ENCODE peak calls at places on chromosome 3, in nine cellular contexts. H, P, M, Z, D, F, T, X and W are unnamed samples.

GRCh38 chr3:16663852-16664712 is 58.9 kb upstream of the DAZL start:
- DNase-seq in H (no peak), P (no peak), M (no peak), Z (no peak), D (no peak), F (no peak), T (no peak), X (no peak), W (no peak)

GRCh38 chr3:37546876-37547275 is 314.8 kb upstream of the CTDSPL start:
- DNase-seq in H (peak; percentile 59), P (no peak), M (peak; percentile 19), Z (no peak), D (no peak), F (no peak), T (peak; percentile 63), X (no peak), W (no peak)

GRCh38 chr3:34650131-34650530 is 851.7 kb downstream of the PDCD6IP start:
- DNase-seq in H (no peak), P (no peak), M (no peak), Z (no peak), D (no peak), F (no peak), T (no peak), X (no peak), W (no peak)

GRCh38 chr3:39501059-39501458 is 33.6 kb downstream of the MOBP start:
- DNase-seq in H (no peak), P (no peak), M (no peak), Z (no peak), D (no peak), F (no peak), T (no peak), X (no peak), W (no peak)

GRCh38 chr3:191148131-191148530 is 50.9 kb upstream of the OSTN start:
- DNase-seq in H (no peak), P (no peak), M (no peak), Z (no peak), D (no peak), F (no peak), T (no peak), X (no peak), W (no peak)

GRCh38 chr3:125165948-125166553 is 46.5 kb downstream of the SLC12A8 start:
- DNase-seq in H (no peak), P (no peak), M (no peak), Z (no peak), D (no peak), F (no peak), T (no peak), X (no peak), W (no peak)

GRCh38 chr3:198071602-198072285 is 111.7 kb downstream of the LMLN start:
- DNase-seq in H (no peak), P (no peak), M (peak; percentile 97), Z (no peak), D (no peak), F (no peak), T (no peak), X (no peak), W (no peak)

GRCh38 chr3:116444819-116445290 is 432 bp downstream of the LSAMP start:
- DNase-seq in H (peak; percentile 18), P (no peak), M (no peak), Z (no peak), D (no peak), F (no peak), T (no peak), X (peak; percentile 71), W (no peak)

GRCh38 chr3:171481011-171481410 is 20.8 kb upstream of the TNIK start:
- DNase-seq in H (no peak), P (no peak), M (no peak), Z (no peak), D (no peak), F (no peak), T (no peak), X (no peak), W (no peak)

GRCh38 chr3:140007946-140008692 is 73.1 kb downstream of the CLSTN2 start:
- DNase-seq in H (no peak), P (no peak), M (no peak), Z (no peak), D (no peak), F (no peak), T (no peak), X (no peak), W (no peak)

GRCh38 chr3:85360742-85361387 is 402.1 kb downstream of the CADM2 start:
- DNase-seq in H (no peak), P (no peak), M (peak; percentile 9), Z (peak; percentile 55), D (no peak), F (no peak), T (peak; percentile 51), X (no peak), W (peak; percentile 15)

DNA sequence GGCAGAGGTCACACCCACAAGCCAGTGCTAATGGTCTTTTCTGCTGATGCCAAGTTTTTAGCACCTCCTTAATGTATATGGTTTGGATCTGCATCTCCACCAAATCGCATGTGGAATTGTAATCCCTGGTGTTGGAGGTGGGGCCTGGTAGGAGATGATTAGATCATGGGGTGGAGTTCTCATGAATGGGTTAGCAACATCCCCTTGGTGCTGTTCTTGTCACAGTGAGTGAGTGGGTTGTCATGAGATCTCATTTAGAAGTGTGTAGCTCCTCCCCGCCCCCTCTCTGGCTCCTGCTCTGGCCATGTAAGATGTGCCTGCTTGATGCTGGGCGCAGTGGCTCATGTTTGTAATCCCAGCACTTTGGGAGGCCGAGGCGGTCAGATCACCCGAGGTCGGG is 37.3 kb upstream of the KLHL6 start:
- DNase-seq in H (no peak), P (no peak), M (no peak), Z (no peak), D (no peak), F (no peak), T (no peak), X (no peak), W (no peak)
- H3K4me3 ChIP-seq in H (no peak overlapping the region), P (no peak overlapping the region), M (no peak overlapping the region), Z (no peak overlapping the region), D (no peak overlapping the region), F (no peak overlapping the region), T (no peak overlapping the region), X (no peak overlapping the region), W (no peak overlapping the region)

GRCh38 chr3:42601898-42602581 is 1.6 kb downstream of the NKTR start:
- DNase-seq in H (no peak), P (no peak), M (peak; percentile 22), Z (no peak), D (no peak), F (no peak), T (no peak), X (no peak), W (no peak)

GRCh38 chr3:42600958-42601675 is 631 bp downstream of the NKTR start:
- DNase-seq in H (peak; percentile 67), P (no peak), M (peak; percentile 65), Z (peak; percentile 72), D (peak; percentile 61), F (peak; percentile 65), T (peak; percentile 72), X (peak; percentile 89), W (peak; percentile 43)

GRCh38 chr3:42602961-42603360 is 2.5 kb downstream of the NKTR start:
- DNase-seq in H (no peak), P (no peak), M (no peak), Z (no peak), D (no peak), F (no peak), T (no peak), X (no peak), W (no peak)

GRCh38 chr3:42595682-42596081 is 4.8 kb upstream of the NKTR start:
- DNase-seq in H (no peak), P (no peak), M (no peak), Z (no peak), D (no peak), F (no peak), T (no peak), X (no peak), W (no peak)

DNA sequence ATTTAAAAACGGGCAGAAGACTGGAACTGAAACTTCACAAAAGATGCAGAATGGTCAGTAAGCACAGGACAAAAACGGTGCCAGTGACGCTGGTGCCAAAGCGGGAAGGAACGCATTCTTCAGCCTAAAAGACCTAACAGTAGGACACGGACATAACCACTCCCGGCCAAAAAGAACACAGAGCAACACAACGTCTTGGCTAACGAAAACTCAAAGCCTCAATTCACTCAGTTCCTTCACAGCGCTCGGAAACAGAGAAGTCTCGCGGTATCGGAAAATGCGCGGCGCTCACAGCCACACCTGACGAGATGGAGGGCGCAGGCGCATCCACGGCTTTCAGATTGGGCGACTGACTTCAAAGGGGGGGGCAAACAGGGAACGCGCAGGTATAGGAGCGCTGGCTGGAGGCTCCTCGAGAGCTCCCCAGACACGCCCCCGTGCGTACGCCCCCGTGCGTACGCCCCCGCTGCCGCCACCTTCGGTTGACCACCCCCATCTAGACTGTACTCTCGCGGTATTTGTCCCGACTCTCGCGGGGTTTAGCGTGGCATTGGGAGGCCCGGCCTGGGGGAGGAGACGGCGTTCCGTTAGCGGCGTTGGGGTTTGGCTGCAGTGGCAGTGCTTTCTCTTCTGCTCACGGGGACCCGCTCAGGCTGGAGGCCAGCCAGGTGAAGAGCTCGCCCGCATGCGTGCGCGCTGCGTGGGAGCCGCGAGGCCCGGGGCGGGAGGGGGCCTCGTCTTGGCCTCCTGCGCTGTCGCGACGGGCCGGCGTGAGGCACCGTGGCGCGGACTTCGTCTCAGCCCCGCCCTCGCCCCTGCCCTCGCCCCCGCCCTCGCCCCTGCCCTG is at the start of gene NKTR:
- DNase-seq in H (peak; percentile 97), P (peak; percentile 91), M (peak; percentile 97), Z (peak; percentile 99), D (peak; percentile 97), F (peak; percentile 97), T (peak; percentile 99), X (peak; percentile 98), W (peak; percentile 97)
- TF ChIP-seq POLR2A in H (no peak), P (peak; percentile 91), M (peak; percentile 85), Z (peak; percentile 89), D (peak; percentile 91), F (peak; percentile 67), T (peak; percentile 89), X (peak; percentile 84), W (peak; percentile 90)

GRCh38 chr3:71554649-71555048 is 28.9 kb downstream of the FOXP1 start:
- DNase-seq in H (no peak), P (no peak), M (no peak), Z (no peak), D (no peak), F (no peak), T (no peak), X (no peak), W (no peak)
- H3K4me3 ChIP-seq in H (no peak overlapping the region), P (no peak overlapping the region), M (no peak overlapping the region), Z (no peak overlapping the region), D (no peak overlapping the region), F (no peak overlapping the region), T (no peak overlapping the region), X (no peak overlapping the region), W (no peak overlapping the region)

DNA sequence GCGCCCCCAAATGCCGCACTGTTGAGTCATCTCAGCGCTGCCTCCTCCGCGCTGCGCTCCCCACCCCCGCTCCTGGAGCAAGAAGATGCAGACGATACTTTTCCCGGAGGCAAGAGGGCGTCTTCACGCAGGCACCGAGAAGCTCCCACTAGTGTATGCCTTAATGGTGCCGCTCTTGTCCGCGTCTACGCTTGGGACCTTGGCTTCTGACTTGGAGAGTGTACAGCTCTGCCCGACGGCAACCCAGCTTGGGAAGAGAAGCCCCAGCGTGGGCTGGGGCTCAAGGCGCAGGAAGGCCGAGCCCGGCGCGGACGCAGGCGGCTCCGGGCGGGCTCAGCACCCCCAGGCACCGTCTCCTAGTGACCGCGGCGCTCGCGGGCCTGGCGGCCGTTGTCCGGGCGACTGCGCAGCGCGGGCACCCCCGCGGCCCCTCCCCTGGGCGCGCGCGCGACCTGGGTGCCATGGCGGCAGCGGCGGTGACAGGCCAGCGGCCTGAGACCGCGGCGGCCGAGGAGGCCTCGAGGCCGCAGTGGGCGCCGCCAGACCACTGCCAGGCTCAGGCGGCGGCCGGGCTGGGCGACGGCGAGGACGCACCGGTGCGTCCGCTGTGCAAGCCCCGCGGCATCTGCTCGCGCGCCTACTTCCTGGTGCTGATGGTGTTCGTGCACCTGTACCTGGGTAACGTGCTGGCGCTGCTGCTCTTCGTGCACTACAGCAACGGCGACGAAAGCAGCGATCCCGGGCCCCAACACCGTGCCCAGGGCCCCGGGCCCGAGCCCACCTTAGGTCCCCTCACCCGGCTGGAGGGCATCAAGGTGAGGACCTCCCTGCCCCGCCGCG is at the start of gene P4HTM:
- DNase-seq in H (peak; percentile 91), P (no peak), M (peak; percentile 93), Z (peak; percentile 87), D (peak; percentile 94), F (peak; percentile 78), T (peak; percentile 92), X (peak; percentile 97), W (peak; percentile 62)
- TF ChIP-seq POLR2A in H (no peak), P (peak; percentile 53), M (peak; percentile 77), Z (peak; percentile 68), D (peak; percentile 76), F (peak; percentile 33), T (peak; percentile 91), X (peak; percentile 64), W (no peak)